ENCODE peak calls at places on chromosomes 4 and X, in eight cellular contexts. Q, O, M, Z, W, B, X and A are unnamed samples.

GRCh38 chr4:41396214-41396613 is 139.5 kb downstream of the UCHL1 start:
- DNase-seq in Q (no peak), O (no peak), M (no peak), Z (no peak), W (no peak), B (no peak), X (no peak), A (no peak)

GRCh38 chrX:107894038-107894437 is 68.4 kb downstream of the MID2 start:
- DNase-seq in Q (peak; percentile 51), O (no peak), M (peak; percentile 35), Z (peak; percentile 47), W (peak; percentile 30), B (no peak), X (peak; percentile 42), A (no peak)

GRCh38 chr4:101649790-101650450 is 140.6 kb upstream of the BANK1 start:
- DNase-seq in Q (no peak), O (no peak), M (no peak), Z (no peak), W (no peak), B (no peak), X (no peak), A (no peak)

GRCh38 chrX:78123190-78123589 is 16.3 kb downstream of the TAF9B start:
- DNase-seq in Q (no peak), O (no peak), M (no peak), Z (no peak), W (no peak), B (no peak), X (no peak), A (no peak)

GRCh38 chrX:68999351-68999750 is 165.9 kb downstream of the PJA1 start:
- DNase-seq in Q (peak; percentile 18), O (no peak), M (no peak), Z (peak; percentile 33), W (no peak), B (no peak), X (no peak), A (no peak)

GRCh38 chrX:68710870-68711576 is 63.6 kb downstream of the STARD8 start:
- DNase-seq in Q (peak; percentile 32), O (peak; percentile 31), M (peak; percentile 73), Z (peak; percentile 32), W (peak; percentile 56), B (no peak), X (peak; percentile 28), A (peak; percentile 49)

GRCh38 chrX:111131572-111131971 is 35.6 kb downstream of the PAK3 start:
- DNase-seq in Q (no peak), O (no peak), M (no peak), Z (no peak), W (no peak), B (no peak), X (no peak), A (no peak)

GRCh38 chrX:53494427-53494826 is 60.3 kb upstream of the HSD17B10 start:
- DNase-seq in Q (no peak), O (no peak), M (no peak), Z (no peak), W (no peak), B (no peak), X (peak; percentile 11), A (no peak)

GRCh38 chrX:40056420-40056819 is 41.3 kb downstream of the BCOR start:
- DNase-seq in Q (no peak), O (no peak), M (no peak), Z (no peak), W (no peak), B (no peak), X (no peak), A (no peak)

GRCh38 chr4:144318797-144319196 is 178.3 kb upstream of the GYPA start:
- DNase-seq in Q (no peak), O (no peak), M (no peak), Z (no peak), W (no peak), B (no peak), X (no peak), A (no peak)

GRCh38 chr4:127730142-127730913 is at the start of gene SLC25A31:
- DNase-seq in Q (no peak), O (no peak), M (no peak), Z (no peak), W (no peak), B (no peak), X (no peak), A (no peak)

GRCh38 chr4:152044341-152044740 is 283.5 kb upstream of the GATB start:
- DNase-seq in Q (no peak), O (no peak), M (no peak), Z (no peak), W (no peak), B (no peak), X (no peak), A (no peak)

GRCh38 chr4:55561884-55562283 is 15.2 kb upstream of the CLOCK start:
- DNase-seq in Q (no peak), O (no peak), M (no peak), Z (no peak), W (no peak), B (no peak), X (no peak), A (no peak)

GRCh38 chr4:187608001-187608421 is 387.6 kb upstream of the ZFP42 start:
- DNase-seq in Q (no peak), O (no peak), M (no peak), Z (peak; percentile 33), W (no peak), B (no peak), X (no peak), A (no peak)

GRCh38 chr4:16106956-16107355 is 23.1 kb upstream of the PROM1 start:
- DNase-seq in Q (no peak), O (no peak), M (no peak), Z (no peak), W (no peak), B (no peak), X (no peak), A (no peak)

GRCh38 chr4:80101768-80102116 is 28.7 kb upstream of the ANTXR2 start:
- DNase-seq in Q (no peak), O (no peak), M (no peak), Z (no peak), W (no peak), B (no peak), X (no peak), A (no peak)

GRCh38 chrX:49767231-49767630 is 61.9 kb upstream of the PAGE4 start:
- DNase-seq in Q (no peak), O (no peak), M (no peak), Z (no peak), W (no peak), B (no peak), X (peak; percentile 5), A (no peak)

GRCh38 chrX:53088136-53088974 is 5.6 kb upstream of the KANTR start:
- DNase-seq in Q (no peak), O (peak; percentile 89), M (peak; percentile 31), Z (peak; percentile 84), W (peak; percentile 88), B (no peak), X (peak; percentile 58), A (peak; percentile 90)

GRCh38 chr4:1765409-1766335 is 27.4 kb upstream of the FGFR3 start:
- DNase-seq in Q (no peak), O (no peak), M (peak; percentile 37), Z (no peak), W (no peak), B (no peak), X (no peak), A (no peak)

GRCh38 chr4:119165767-119166166 is 30.1 kb downstream of the MYOZ2 start:
- DNase-seq in Q (no peak), O (no peak), M (no peak), Z (no peak), W (no peak), B (no peak), X (no peak), A (no peak)

GRCh38 chr4:37693450-37694190 is 7.4 kb upstream of the RELL1 start:
- DNase-seq in Q (no peak), O (no peak), M (peak; percentile 10), Z (no peak), W (no peak), B (no peak), X (no peak), A (no peak)

GRCh38 chr4:5773271-5773555 is 62.2 kb downstream of the EVC start:
- DNase-seq in Q (no peak), O (no peak), M (no peak), Z (no peak), W (no peak), B (no peak), X (no peak), A (no peak)

GRCh38 chr4:55896622-55897021 is 43.2 kb downstream of the EXOC1 start:
- DNase-seq in Q (no peak), O (no peak), M (no peak), Z (no peak), W (no peak), B (no peak), X (no peak), A (no peak)

GRCh38 chrX:45807572-45808425 is 607.1 kb upstream of the DIPK2B start:
- DNase-seq in Q (no peak), O (no peak), M (no peak), Z (peak; percentile 71), W (peak; percentile 15), B (no peak), X (no peak), A (no peak)

GRCh38 chr4:65241257-65241997 is 428.9 kb downstream of the EPHA5 start:
- DNase-seq in Q (no peak), O (no peak), M (no peak), Z (no peak), W (no peak), B (no peak), X (no peak), A (no peak)

GRCh38 chr4:13484749-13485345 is 707 bp upstream of the RAB28 start:
- DNase-seq in Q (peak; percentile 16), O (no peak), M (peak; percentile 8), Z (no peak), W (no peak), B (no peak), X (no peak), A (no peak)

GRCh38 chr4:8238061-8238511 is 31.5 kb upstream of the HTRA3 start:
- DNase-seq in Q (no peak), O (no peak), M (no peak), Z (no peak), W (no peak), B (no peak), X (no peak), A (no peak)

GRCh38 chrX:74423289-74423985 is 2.1 kb downstream of the SLC16A2 start:
- DNase-seq in Q (no peak), O (no peak), M (no peak), Z (no peak), W (peak; percentile 2), B (no peak), X (no peak), A (no peak)
- H3K4me3 ChIP-seq in Q (no peak overlapping the region), O (no peak overlapping the region), M (no peak overlapping the region), Z (no peak overlapping the region), W (no peak overlapping the region), B (no peak overlapping the region), X (no peak overlapping the region), A (no peak overlapping the region)

GRCh38 chrX:13085533-13085932 is 41.1 kb upstream of the FAM9C start:
- DNase-seq in Q (no peak), O (no peak), M (no peak), Z (no peak), W (no peak), B (no peak), X (no peak), A (no peak)
- TF ChIP-seq POLR2A in Q (no peak), O (no peak), M (no peak), Z (no peak), W (no peak), B (no peak), X (no peak), A (no peak)

GRCh38 chr4:165383757-165384156 is 4.9 kb downstream of the CPE start:
- DNase-seq in Q (no peak), O (no peak), M (no peak), Z (no peak), W (no peak), B (no peak), X (no peak), A (no peak)
- H3K27ac ChIP-seq in Q (no peak overlapping the region), O (no peak overlapping the region), M (no peak overlapping the region), Z (no peak overlapping the region), W (no peak overlapping the region), B (peak overlapping the region; percentile 38), X (no peak overlapping the region), A (peak overlapping the region; percentile 51)

GRCh38 chrX:102846544-102847236 is 90.4 kb upstream of the RAB40AL start:
- DNase-seq in Q (no peak), O (no peak), M (no peak), Z (no peak), W (no peak), B (no peak), X (no peak), A (no peak)
- H3K4me3 ChIP-seq in Q (no peak overlapping the region), O (no peak overlapping the region), M (no peak overlapping the region), Z (no peak overlapping the region), W (no peak overlapping the region), B (no peak overlapping the region), X (no peak overlapping the region), A (no peak overlapping the region)